ENCODE peak calls at places on chromosomes 7 and 10, in six cellular contexts. X is cardiac fibroblast, M is neural progenitor cell, Y is gastrocnemius medialis, H is left ventricle myocardium inferior, V is cardiac muscle cell. P is an unnamed sample.

GRCh38 chr10:29026065-29026797 is 262.6 kb upstream of the LYZL1 start:
- DNase-seq in X (no peak), M (peak; percentile 28), Y (no peak), H (no peak), V (peak; percentile 17), P (no peak)

GRCh38 chr7:19117870-19118608 is 603 bp upstream of the TWIST1 start:
- DNase-seq in X (peak; percentile 39), M (peak; percentile 57), Y (no peak), H (no peak), V (peak; percentile 47), P (no peak)

GRCh38 chr7:44323381-44324203 is 1.8 kb downstream of the CAMK2B start:
- DNase-seq in X (no peak), M (no peak), Y (no peak), H (no peak), V (no peak), P (no peak)

GRCh38 chr7:4791738-4792536 is 16.5 kb downstream of the AP5Z1 start:
- DNase-seq in X (peak; percentile 52), M (peak; percentile 93), Y (peak; percentile 75), H (peak; percentile 84), V (peak; percentile 94), P (peak; percentile 40)

GRCh38 chr7:29270579-29270978 is 76.0 kb downstream of the CHN2 start:
- DNase-seq in X (peak; percentile 69), M (no peak), Y (no peak), H (no peak), V (no peak), P (peak; percentile 87)

GRCh38 chr7:18040196-18040595 is 12.6 kb upstream of the PRPS1L1 start:
- DNase-seq in X (peak; percentile 33), M (no peak), Y (no peak), H (no peak), V (no peak), P (peak; percentile 60)

GRCh38 chr10:119812684-119813083 is 60.0 kb downstream of the MCMBP start:
- DNase-seq in X (no peak), M (no peak), Y (no peak), H (no peak), V (no peak), P (no peak)

GRCh38 chr7:118080947-118081346 is 103.0 kb upstream of the LSM8 start:
- DNase-seq in X (peak; percentile 1), M (no peak), Y (no peak), H (no peak), V (no peak), P (peak; percentile 46)

GRCh38 chr10:112286837-112287818 is 3.9 kb downstream of the TECTB start:
- DNase-seq in X (no peak), M (no peak), Y (no peak), H (no peak), V (peak; percentile 59), P (no peak)

GRCh38 chr10:109203616-109204375 is 719.5 kb downstream of the XPNPEP1 start:
- DNase-seq in X (no peak), M (no peak), Y (no peak), H (no peak), V (no peak), P (peak; percentile 70)

GRCh38 chr10:12526311-12526710 is 177.0 kb downstream of the CAMK1D start:
- DNase-seq in X (no peak), M (no peak), Y (no peak), H (no peak), V (no peak), P (no peak)

GRCh38 chr7:127791790-127792189 is 139.8 kb downstream of the SND1 start:
- DNase-seq in X (peak; percentile 35), M (no peak), Y (no peak), H (no peak), V (no peak), P (peak; percentile 52)

GRCh38 chr10:133394064-133394663 is at the start of gene MTG1:
- DNase-seq in X (peak; percentile 94), M (peak; percentile 99), Y (peak; percentile 92), H (peak; percentile 94), V (peak; percentile 98), P (peak; percentile 89)

GRCh38 chr10:95840121-95840520 is 67.7 kb upstream of the CC2D2B start:
- DNase-seq in X (no peak), M (no peak), Y (no peak), H (no peak), V (no peak), P (peak; percentile 18)

GRCh38 chr10:27948191-27948590 is 50.7 kb downstream of the ODAD2 start:
- DNase-seq in X (no peak), M (no peak), Y (no peak), H (no peak), V (no peak), P (peak; percentile 8)

GRCh38 chr7:136803028-136803427 is 65.4 kb upstream of the CHRM2 start:
- DNase-seq in X (no peak), M (no peak), Y (no peak), H (no peak), V (no peak), P (no peak)

GRCh38 chr10:68469838-68470237 is 1.9 kb downstream of the DNA2 start:
- DNase-seq in X (no peak), M (no peak), Y (no peak), H (no peak), V (no peak), P (no peak)

GRCh38 chr10:68474021-68474420 is 2.2 kb upstream of the DNA2 start:
- DNase-seq in X (no peak), M (no peak), Y (no peak), H (no peak), V (no peak), P (no peak)

GRCh38 chr10:68471586-68472408 is at the start of gene DNA2:
- DNase-seq in X (peak; percentile 58), M (peak; percentile 92), Y (peak; percentile 35), H (peak; percentile 38), V (peak; percentile 80), P (peak; percentile 55)

GRCh38 chr10:68471063-68471585 is 649 bp downstream of the DNA2 start:
- DNase-seq in X (no peak), M (peak; percentile 1), Y (no peak), H (no peak), V (no peak), P (peak; percentile 7)

DNA sequence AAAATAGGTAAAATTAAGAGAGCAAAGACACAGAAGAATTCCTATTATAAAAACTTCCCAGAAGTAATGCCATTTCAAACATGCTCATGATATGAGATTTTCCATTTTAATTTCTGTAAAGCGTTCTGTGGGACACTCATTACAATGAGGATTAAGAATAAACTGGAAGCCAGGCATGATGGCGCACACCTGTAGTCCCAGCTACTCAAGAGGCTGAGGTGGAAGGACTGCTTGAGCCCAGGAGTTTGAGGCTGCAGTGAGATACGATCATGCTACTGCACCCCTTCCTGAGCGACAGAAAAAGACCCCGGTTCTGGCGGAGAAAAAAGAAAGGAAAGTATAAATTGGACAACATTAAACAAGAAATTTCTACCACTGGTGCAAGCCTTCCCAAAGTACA is 1.5 kb downstream of the DNA2 start:
- DNase-seq in X (no peak), M (no peak), Y (no peak), H (no peak), V (no peak), P (no peak)
- H3K4me3 ChIP-seq in X (peak overlapping the region; percentile 80), M (peak overlapping the region; percentile 89), Y (no peak overlapping the region), H (no peak overlapping the region), V (peak overlapping the region; percentile 64), P (peak overlapping the region; percentile 80)

GRCh38 chr10:3727268-3727667 is 57.7 kb downstream of the KLF6 start:
- DNase-seq in X (no peak), M (no peak), Y (no peak), H (no peak), V (no peak), P (no peak)
- TF ChIP-seq CTCF in X (no peak), M (no peak), Y (no peak), H (no peak), V (no peak), P (no peak)

DNA sequence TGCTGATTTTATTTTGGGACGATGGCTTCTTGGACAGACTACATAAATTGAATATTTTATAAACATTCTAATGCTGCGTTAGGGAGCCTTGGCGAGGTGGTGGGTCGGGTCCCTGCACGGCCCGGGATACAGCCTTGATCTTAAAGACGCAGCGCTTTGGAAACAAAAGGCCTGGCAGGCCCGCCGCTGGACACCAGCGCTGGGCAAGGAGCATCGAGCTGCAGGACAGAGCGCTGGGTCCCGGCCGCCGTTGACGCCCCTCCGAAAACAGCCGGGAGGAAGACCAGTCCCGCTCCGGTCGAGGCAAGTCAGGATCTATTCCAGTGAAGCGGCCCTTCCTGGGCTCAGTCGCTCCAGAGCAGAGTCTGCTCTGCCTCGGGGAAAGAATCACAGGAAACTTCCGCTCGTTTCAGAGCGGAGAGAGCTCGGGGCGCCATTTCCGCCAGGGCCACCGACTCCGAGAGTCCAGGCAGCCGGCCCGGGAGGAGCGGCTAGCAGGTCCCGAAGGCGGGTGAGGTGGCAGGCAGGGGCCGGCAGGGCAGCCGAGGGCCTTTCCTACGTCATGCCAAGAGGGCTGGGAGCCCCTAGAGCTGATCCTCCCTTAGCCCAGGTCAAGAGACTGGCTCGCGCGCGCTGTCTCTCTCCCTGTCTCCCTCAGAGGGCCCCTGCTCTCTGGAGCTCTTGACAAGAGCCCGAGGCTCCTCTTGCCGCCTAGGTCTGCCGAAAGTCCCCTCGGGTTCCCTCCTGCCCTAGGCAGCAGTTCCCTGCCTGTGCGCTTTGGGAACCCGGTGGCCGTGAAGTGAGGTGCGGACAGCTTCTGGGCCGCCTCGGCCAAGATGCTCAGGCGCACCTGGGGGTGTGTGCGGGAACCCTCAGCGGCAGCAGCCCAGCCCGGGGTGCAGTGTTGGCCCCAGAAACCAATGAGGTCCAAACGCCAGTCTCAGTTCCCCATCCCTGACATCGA is 1.4 kb upstream of the DRGX start:
- DNase-seq in X (no peak), M (peak; percentile 68), Y (no peak), H (no peak), V (peak; percentile 23), P (no peak)
- H3K4me3 ChIP-seq in X (no peak overlapping the region), M (peak overlapping the region; percentile 47), Y (peak overlapping the region; percentile 48), H (peak overlapping the region; percentile 61), V (no peak overlapping the region), P (no peak overlapping the region)

GRCh38 chr7:2651336-2651735 is 19.6 kb downstream of the TTYH3 start:
- DNase-seq in X (peak; percentile 38), M (peak; percentile 58), Y (no peak), H (no peak), V (peak; percentile 55), P (no peak)

GRCh38 chr7:2652736-2653060 is 20.9 kb downstream of the TTYH3 start:
- DNase-seq in X (no peak), M (no peak), Y (no peak), H (no peak), V (no peak), P (no peak)

GRCh38 chr7:2650451-2650850 is 18.7 kb downstream of the TTYH3 start:
- DNase-seq in X (no peak), M (no peak), Y (no peak), H (no peak), V (no peak), P (no peak)

GRCh38 chr7:2654059-2654458 is 22.3 kb downstream of the TTYH3 start:
- DNase-seq in X (no peak), M (no peak), Y (no peak), H (no peak), V (no peak), P (no peak)

GRCh38 chr7:2651847-2652735 is 20.3 kb downstream of the TTYH3 start:
- DNase-seq in X (no peak), M (no peak), Y (no peak), H (no peak), V (no peak), P (no peak)
- TF ChIP-seq CTCF in X (no peak), M (no peak), Y (no peak), H (no peak), V (no peak), P (no peak)

GRCh38 chr10:110324201-110324804 is 19.6 kb upstream of the SMNDC1 start:
- DNase-seq in X (no peak), M (no peak), Y (no peak), H (no peak), V (no peak), P (no peak)
- H3K4me3 ChIP-seq in X (no peak overlapping the region), M (no peak overlapping the region), Y (no peak overlapping the region), H (no peak overlapping the region), V (no peak overlapping the region), P (no peak overlapping the region)

GRCh38 chr7:76047811-76048667 is at the start of the genes MDH2 and STYXL1:
- DNase-seq in X (peak; percentile 97), M (peak; percentile 97), Y (peak; percentile 96), H (peak; percentile 95), V (peak; percentile 97), P (peak; percentile 93)
- TF ChIP-seq CTCF in X (no peak), M (no peak), Y (no peak), H (no peak), V (no peak), P (no peak)

P was measured in fibroblast of the aortic adventitia.